ENCODE peak calls at places on chromosome 16, in five cellular contexts. K is CD8-positive, alpha-beta memory T cell; M is breast epithelium; S is A673; R is CD4-positive, alpha-beta memory T cell. N is an unnamed sample.

GRCh38 chr16:77332792-77333191 is 102.0 kb downstream of the ADAMTS18 start:
- DNase-seq in K (no peak), M (no peak), S (no peak), R (no peak), N (no peak)

GRCh38 chr16:23072769-23073549 is 76.3 kb downstream of the USP31 start:
- DNase-seq in K (no peak), M (no peak), S (no peak), R (no peak), N (no peak)

GRCh38 chr16:48359983-48360382 is 25.2 kb downstream of the SIAH1 start:
- DNase-seq in K (no peak), M (no peak), S (no peak), R (no peak), N (no peak)

GRCh38 chr16:79969458-79969857 is 368.9 kb upstream of the MAF start:
- DNase-seq in K (no peak), M (no peak), S (no peak), R (no peak), N (no peak)

GRCh38 chr16:27109666-27110523 is 43.2 kb downstream of the C16orf82 start:
- DNase-seq in K (peak; percentile 64), M (peak; percentile 55), S (peak; percentile 85), R (peak; percentile 72), N (no peak)

GRCh38 chr16:27401768-27402568 is at the start of gene IL21R:
- DNase-seq in K (peak; percentile 86), M (no peak), S (peak; percentile 68), R (peak; percentile 85), N (no peak)

GRCh38 chr16:28136751-28137434 is 73.4 kb upstream of the GSG1L start:
- DNase-seq in K (peak; percentile 17), M (no peak), S (peak; percentile 28), R (peak; percentile 65), N (no peak)

GRCh38 chr16:20879175-20880053 is 20.7 kb downstream of the DCUN1D3 start:
- DNase-seq in K (no peak), M (no peak), S (no peak), R (no peak), N (no peak)

GRCh38 chr16:88064011-88064888 is 113.0 kb downstream of the BANP start:
- DNase-seq in K (no peak), M (no peak), S (no peak), R (no peak), N (no peak)

GRCh38 chr16:55657616-55658015 is 1.8 kb downstream of the SLC6A2 start:
- DNase-seq in K (no peak), M (no peak), S (no peak), R (no peak), N (no peak)

GRCh38 chr16:82038941-82039340 is 3.9 kb downstream of the HSD17B2 start:
- DNase-seq in K (no peak), M (no peak), S (no peak), R (no peak), N (no peak)

GRCh38 chr16:87634411-87634810 is 32.1 kb downstream of the JPH3 start:
- DNase-seq in K (no peak), M (no peak), S (no peak), R (no peak), N (no peak)

GRCh38 chr16:85391175-85391707 is 221.9 kb upstream of the GSE1 start:
- DNase-seq in K (no peak), M (no peak), S (no peak), R (no peak), N (no peak)

GRCh38 chr16:66382966-66383299 is 16.4 kb downstream of the CDH5 start:
- DNase-seq in K (no peak), M (no peak), S (peak; percentile 40), R (no peak), N (no peak)

DNA sequence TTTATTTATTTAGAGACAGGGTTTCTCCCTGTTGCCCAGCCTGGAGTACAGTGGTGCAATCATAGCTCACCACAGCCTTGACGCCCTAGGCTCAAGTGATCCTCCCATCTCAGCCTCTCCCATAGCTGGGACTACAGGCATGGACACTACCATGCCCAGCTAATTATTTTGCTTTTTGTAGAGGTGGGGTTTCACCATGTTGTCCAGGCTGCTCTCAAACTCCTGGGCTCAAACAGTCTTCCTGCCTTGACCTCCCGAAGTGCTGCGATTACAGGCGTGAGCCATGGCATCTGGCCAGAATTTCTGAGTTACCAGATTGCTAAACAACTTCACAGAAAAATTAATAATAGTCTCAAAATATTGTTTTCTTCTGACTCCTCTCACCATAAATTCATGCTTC is 21.7 kb downstream of the MOSMO start:
- DNase-seq in K (no peak), M (no peak), S (no peak), R (no peak), N (no peak)
- H3K4me1 ChIP-seq in K (no peaks in the 10 kb centered on the region), M (no peaks in the 10 kb centered on the region), S (peaks cover 24% of the 10 kb centered on the region), R (peaks cover 4% of the 10 kb centered on the region), N (no peaks in the 10 kb centered on the region)

DNA sequence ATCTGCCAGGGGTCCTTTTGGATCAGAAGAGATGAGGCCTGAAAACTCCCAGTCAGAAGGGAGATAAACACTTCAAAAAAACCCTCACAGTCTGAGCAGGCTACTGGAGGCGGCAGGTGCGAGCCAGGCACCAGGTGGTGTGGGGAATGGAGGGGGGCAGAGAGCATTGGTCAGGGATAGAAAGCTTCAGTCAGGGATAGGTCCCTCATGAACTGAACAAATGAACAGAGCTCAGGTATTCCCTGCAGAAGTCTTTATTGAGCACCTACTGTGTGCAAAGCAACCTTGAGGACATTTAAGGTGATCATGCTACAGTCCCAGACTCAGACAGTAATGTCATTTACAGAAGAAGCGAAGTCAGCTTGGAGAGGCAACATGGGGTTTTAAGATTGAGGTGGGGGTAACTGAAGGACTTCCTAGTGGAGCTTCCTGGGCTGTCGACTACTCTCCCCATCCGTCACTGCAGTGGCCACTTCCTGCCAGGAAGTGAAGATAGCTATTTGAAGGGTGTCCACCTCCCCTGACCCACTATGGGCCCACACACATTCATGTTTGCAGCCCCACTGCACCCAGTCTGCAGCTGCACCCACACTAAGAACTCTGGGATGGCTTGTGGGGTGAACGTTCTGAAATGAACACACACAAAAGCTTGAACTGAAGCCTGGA is 3.2 kb downstream of the KIFC3 start:
- DNase-seq in K (no peak), M (no peak), S (no peak), R (no peak), N (no peak)
- H3K4me1 ChIP-seq in K (peaks cover 22% of the 10 kb centered on the region), M (no peaks in the 10 kb centered on the region), S (peaks cover 61% of the 10 kb centered on the region), R (peaks cover 34% of the 10 kb centered on the region), N (peaks cover 45% of the 10 kb centered on the region)

GRCh38 chr16:4318171-4318910 is 2.5 kb downstream of the GLIS2 start:
- DNase-seq in K (no peak), M (no peak), S (no peak), R (no peak), N (no peak)

GRCh38 chr16:4321286-4322120 is 5.6 kb downstream of the GLIS2 start:
- DNase-seq in K (no peak), M (no peak), S (no peak), R (no peak), N (no peak)

GRCh38 chr16:4319454-4319853 is 3.6 kb downstream of the GLIS2 start:
- DNase-seq in K (peak; percentile 58), M (no peak), S (no peak), R (peak; percentile 43), N (no peak)

GRCh38 chr16:4320571-4321137 is 4.8 kb downstream of the GLIS2 start:
- DNase-seq in K (no peak), M (no peak), S (no peak), R (no peak), N (no peak)

GRCh38 chr16:4320030-4320429 is 4.2 kb downstream of the GLIS2 start:
- DNase-seq in K (no peak), M (no peak), S (no peak), R (no peak), N (no peak)
- H3K4me1 ChIP-seq in K (peaks cover 13% of the 10 kb centered on the region), M (peaks cover 27% of the 10 kb centered on the region), S (peaks cover 37% of the 10 kb centered on the region), R (peaks cover 12% of the 10 kb centered on the region), N (peaks cover 98% of the 10 kb centered on the region)

GRCh38 chr16:15981382-15981781 is 32.0 kb downstream of the ABCC1 start:
- DNase-seq in K (no peak), M (no peak), S (no peak), R (no peak), N (no peak)

GRCh38 chr16:15980329-15980728 is 30.9 kb downstream of the ABCC1 start:
- DNase-seq in K (no peak), M (no peak), S (no peak), R (no peak), N (no peak)

GRCh38 chr16:15976225-15976812 is 26.9 kb downstream of the ABCC1 start:
- DNase-seq in K (no peak), M (no peak), S (no peak), R (no peak), N (no peak)

GRCh38 chr16:15976929-15977637 is 27.7 kb downstream of the ABCC1 start:
- DNase-seq in K (no peak), M (no peak), S (no peak), R (no peak), N (no peak)

DNA sequence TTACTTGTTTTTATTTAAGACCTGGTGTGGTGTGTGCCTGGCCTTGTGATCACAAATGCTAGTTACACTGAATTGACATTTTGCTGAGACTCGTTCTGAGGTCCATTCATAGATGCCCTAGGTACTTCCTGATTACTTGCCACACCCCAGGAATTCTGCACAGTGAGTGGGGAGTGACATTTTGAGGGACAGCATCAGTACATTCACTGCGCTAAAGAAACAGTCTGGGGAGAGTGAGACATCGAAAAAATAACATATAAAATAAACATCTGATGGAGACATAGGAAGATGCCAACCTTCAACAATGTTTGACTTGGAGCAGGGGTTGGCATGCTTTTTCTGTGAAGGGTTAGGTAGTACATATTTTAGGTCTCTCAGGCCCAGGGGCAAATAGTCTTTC is 30.4 kb downstream of the ABCC1 start:
- DNase-seq in K (no peak), M (no peak), S (no peak), R (no peak), N (no peak)
- H3K4me1 ChIP-seq in K (no peaks in the 10 kb centered on the region), M (no peaks in the 10 kb centered on the region), S (no peaks in the 10 kb centered on the region), R (peaks cover 5% of the 10 kb centered on the region), N (peaks cover 20% of the 10 kb centered on the region)

GRCh38 chr16:50605733-50606430 is 57.7 kb downstream of the NKD1 start:
- DNase-seq in K (no peak), M (no peak), S (no peak), R (no peak), N (no peak)
- H3K4me1 ChIP-seq in K (peaks cover 28% of the 10 kb centered on the region), M (no peaks in the 10 kb centered on the region), S (no peaks in the 10 kb centered on the region), R (peaks cover 29% of the 10 kb centered on the region), N (peaks cover 38% of the 10 kb centered on the region)

GRCh38 chr16:3798827-3799226 is 81.5 kb upstream of the TRAP1 start:
- DNase-seq in K (no peak), M (no peak), S (no peak), R (no peak), N (no peak)

GRCh38 chr16:3800477-3801270 is 79.8 kb downstream of the CREBBP start:
- DNase-seq in K (no peak), M (no peak), S (no peak), R (no peak), N (no peak)

GRCh38 chr16:3797473-3797872 is 80.1 kb upstream of the TRAP1 start:
- DNase-seq in K (no peak), M (no peak), S (no peak), R (peak; percentile 28), N (no peak)

GRCh38 chr16:3797904-3798811 is 80.8 kb upstream of the TRAP1 start:
- DNase-seq in K (no peak), M (no peak), S (no peak), R (no peak), N (no peak)

GRCh38 chr16:3800019-3800418 is 80.5 kb downstream of the CREBBP start:
- DNase-seq in K (no peak), M (no peak), S (no peak), R (no peak), N (no peak)
- H3K4me1 ChIP-seq in K (peaks cover 55% of the 10 kb centered on the region), M (no peaks in the 10 kb centered on the region), S (no peaks in the 10 kb centered on the region), R (peaks cover 72% of the 10 kb centered on the region), N (no peaks in the 10 kb centered on the region)

N was measured in esophagus squamous epithelium.